ENCODE peak calls at places on chromosome 16, in six cellular contexts. U is GM12865, Q is cardiac fibroblast, J is BJ, Z is NCI-H1092, R is HTR-8/SVneo. Y is an unnamed sample.

GRCh38 chr16:30004811-30005242 is 6.0 kb downstream of the DOC2A start:
- DNase-seq in U (no peak), Q (no peak), J (no peak), Z (no peak), R (no peak), Y (no peak)

GRCh38 chr16:66895697-66895995 is 15.3 kb downstream of the PDP2 start:
- DNase-seq in U (no peak), Q (no peak), J (no peak), Z (no peak), R (no peak), Y (no peak)

GRCh38 chr16:14677627-14678026 is 16.5 kb downstream of the PLA2G10 start:
- DNase-seq in U (no peak), Q (no peak), J (no peak), Z (no peak), R (no peak), Y (no peak)

GRCh38 chr16:337437-337836 is 15.1 kb downstream of the AXIN1 start:
- DNase-seq in U (no peak), Q (no peak), J (no peak), Z (peak; percentile 46), R (no peak), Y (no peak)

GRCh38 chr16:11972128-11972527 is 4.4 kb upstream of the SNX29 start:
- DNase-seq in U (no peak), Q (peak; percentile 29), J (no peak), Z (no peak), R (no peak), Y (no peak)

GRCh38 chr16:56871172-56871593 is 6.2 kb downstream of the SLC12A3 start:
- DNase-seq in U (peak; percentile 70), Q (peak; percentile 64), J (no peak), Z (no peak), R (peak; percentile 36), Y (no peak)

GRCh38 chr16:27406729-27407128 is 4.8 kb downstream of the IL21R start:
- DNase-seq in U (no peak), Q (no peak), J (no peak), Z (no peak), R (no peak), Y (no peak)

GRCh38 chr16:78365376-78365775 is 265.9 kb downstream of the WWOX start:
- DNase-seq in U (no peak), Q (no peak), J (no peak), Z (no peak), R (no peak), Y (no peak)

GRCh38 chr16:7025616-7026190 is 306.9 kb upstream of the RBFOX1 start:
- DNase-seq in U (peak; percentile 34), Q (peak; percentile 27), J (no peak), Z (peak; percentile 39), R (peak; percentile 13), Y (no peak)

GRCh38 chr16:85349413-85350145 is 237.3 kb upstream of the CIBAR2 start:
- DNase-seq in U (no peak), Q (no peak), J (no peak), Z (peak; percentile 85), R (no peak), Y (no peak)